ENCODE peak calls at places on chromosome 15, in nine cellular contexts. G is lower leg skin, F is memory B cell, U is germinal center, I is tibial artery, R is KBM-7, Z is ecto neural progenitor cell, K is RCC 7860, X is Peyer's patch. W is an unnamed sample.

GRCh38 chr15:74845208-74845568 is 2.2 kb upstream of the ULK3 start:
- DNase-seq in K (no peak), I (no peak), U (no peak), G (no peak), R (no peak), F (no peak), X (peak; percentile 63), Z (no peak), W (no peak)

GRCh38 chr15:41332788-41333527 is at the start of gene NUSAP1:
- DNase-seq in Z (no peak), G (no peak), X (no peak), K (no peak), U (peak; percentile 66), F (no peak), I (no peak), R (no peak), W (no peak)

GRCh38 chr15:73800662-73801345 is 47.7 kb upstream of the INSYN1 start:
- DNase-seq in F (no peak), X (no peak), I (peak; percentile 73), U (no peak), Z (no peak), G (no peak), R (peak; percentile 24), K (peak; percentile 44), W (no peak)

GRCh38 chr15:53978248-53978906 is at the start of gene UNC13C:
- DNase-seq in Z (peak; percentile 68), U (no peak), F (no peak), I (peak; percentile 26), G (no peak), R (no peak), X (no peak), K (peak; percentile 14), W (peak; percentile 6)

GRCh38 chr15:60442763-60443162 is 36.2 kb downstream of the ICE2 start:
- DNase-seq in U (no peak), Z (no peak), G (no peak), I (no peak), F (no peak), R (no peak), K (no peak), X (no peak), W (no peak)

GRCh38 chr15:58556028-58556361 is 124.2 kb downstream of the LIPC start:
- DNase-seq in X (peak; percentile 21), U (no peak), F (no peak), G (no peak), Z (no peak), R (no peak), I (no peak), K (no peak), W (no peak)

GRCh38 chr15:100763764-100764750 is 115.6 kb upstream of the ALDH1A3 start:
- DNase-seq in G (no peak), R (no peak), Z (no peak), F (no peak), U (no peak), K (no peak), X (peak; percentile 31), I (no peak), W (no peak)

GRCh38 chr15:65400760-65401606 is 21.8 kb downstream of the IGDCC4 start:
- DNase-seq in F (peak; percentile 50), G (peak; percentile 27), Z (peak; percentile 88), K (peak; percentile 53), X (peak; percentile 70), R (peak; percentile 98), I (peak; percentile 42), U (peak; percentile 81), W (no peak)

GRCh38 chr15:32718822-32719716 is 1.3 kb downstream of the GREM1 start:
- DNase-seq in Z (peak; percentile 67), U (peak; percentile 9), F (no peak), I (no peak), R (no peak), K (no peak), G (no peak), X (no peak), W (no peak)

GRCh38 chr15:72591361-72591760 is 63.1 kb upstream of the GOLGA6B start:
- DNase-seq in F (no peak), X (no peak), R (no peak), I (no peak), K (no peak), U (no peak), G (no peak), Z (no peak), W (no peak)

GRCh38 chr15:29071193-29071906 is 185.6 kb downstream of the APBA2 start:
- DNase-seq in U (no peak), Z (no peak), I (no peak), K (no peak), F (no peak), G (no peak), R (no peak), X (no peak), W (no peak)

GRCh38 chr15:81473177-81473576 is 99.2 kb upstream of the TMC3 start:
- DNase-seq in I (no peak), U (no peak), G (no peak), F (no peak), X (no peak), Z (no peak), K (no peak), R (no peak), W (no peak)

GRCh38 chr15:75947117-75947516 is 43.4 kb downstream of the FBXO22 start:
- DNase-seq in U (no peak), X (no peak), R (no peak), Z (no peak), G (peak; percentile 27), K (peak; percentile 24), F (no peak), I (no peak), W (no peak)

GRCh38 chr15:81091889-81092558 is 42.0 kb upstream of the CFAP161 start:
- DNase-seq in X (no peak), R (peak; percentile 75), K (peak; percentile 9), F (no peak), G (no peak), U (no peak), I (no peak), Z (no peak), W (no peak)

GRCh38 chr15:25287823-25288222 is 151.0 kb downstream of the UBE3A start:
- DNase-seq in X (no peak), I (no peak), G (no peak), U (no peak), F (no peak), Z (no peak), R (no peak), K (no peak), W (no peak)

GRCh38 chr15:100461049-100461448 is 67.7 kb downstream of the CERS3 start:
- DNase-seq in I (no peak), Z (no peak), R (no peak), K (no peak), F (no peak), U (peak; percentile 35), X (no peak), G (no peak), W (peak; percentile 37)

GRCh38 chr15:68425428-68426060 is 6.4 kb downstream of the ITGA11 start:
- DNase-seq in K (no peak), X (no peak), R (no peak), I (no peak), U (no peak), G (no peak), F (no peak), Z (no peak), W (no peak)

GRCh38 chr15:70035051-70035718 is 62.5 kb downstream of the TLE3 start:
- DNase-seq in F (no peak), U (no peak), X (peak; percentile 44), R (no peak), K (no peak), G (no peak), I (no peak), Z (no peak), W (no peak)

GRCh38 chr15:27036210-27036609 is 65.2 kb downstream of the GABRG3 start:
- DNase-seq in X (no peak), Z (no peak), I (no peak), K (no peak), R (no peak), U (no peak), G (no peak), F (no peak), W (no peak)

GRCh38 chr15:69452702-69453513 is at the start of gene RPLP1:
- DNase-seq in I (peak; percentile 96), G (peak; percentile 96), Z (peak; percentile 97), U (peak; percentile 96), K (peak; percentile 88), F (peak; percentile 96), R (peak; percentile 99), X (peak; percentile 99), W (peak; percentile 96)

GRCh38 chr15:57538822-57539221 is 52.9 kb upstream of the MYZAP start:
- DNase-seq in K (no peak), G (no peak), X (no peak), I (no peak), F (no peak), Z (no peak), R (no peak), U (no peak), W (no peak)

GRCh38 chr15:33448151-33448550 is 137.4 kb downstream of the RYR3 start:
- DNase-seq in R (no peak), K (no peak), Z (no peak), U (no peak), G (no peak), X (no peak), I (no peak), F (no peak), W (no peak)

GRCh38 chr15:77860101-77860691 is 217.3 kb downstream of the TBC1D2B start:
- DNase-seq in K (no peak), R (no peak), Z (no peak), I (no peak), G (no peak), X (peak; percentile 32), F (no peak), U (no peak), W (no peak)

GRCh38 chr15:60237411-60237810 is 160.4 kb downstream of the ANXA2 start:
- DNase-seq in X (no peak), U (no peak), F (no peak), R (no peak), I (no peak), Z (no peak), K (no peak), G (no peak), W (no peak)

GRCh38 chr15:85329561-85330421 is 50.6 kb upstream of the AKAP13 start:
- DNase-seq in F (peak; percentile 52), Z (no peak), K (peak; percentile 44), I (peak; percentile 31), X (peak; percentile 81), R (no peak), G (no peak), U (peak; percentile 76), W (peak; percentile 79)

GRCh38 chr15:81014446-81015093 is 13.8 kb downstream of the TLNRD1 start:
- DNase-seq in F (no peak), Z (no peak), X (no peak), K (no peak), R (no peak), G (no peak), U (no peak), I (no peak), W (no peak)

GRCh38 chr15:89379818-89380217 is 45.2 kb upstream of the POLG start:
- DNase-seq in I (no peak), Z (no peak), U (no peak), K (no peak), X (no peak), F (no peak), R (no peak), G (no peak), W (no peak)

GRCh38 chr15:72855791-72856190 is 72.2 kb upstream of the ADPGK start:
- DNase-seq in G (no peak), K (no peak), Z (no peak), R (no peak), F (no peak), I (no peak), X (no peak), U (no peak), W (no peak)

GRCh38 chr15:48766196-48766595 is 44.7 kb downstream of the CEP152 start:
- DNase-seq in I (no peak), K (no peak), R (no peak), U (no peak), Z (no peak), G (no peak), F (no peak), X (no peak), W (no peak)

GRCh38 chr15:51536965-51537574 is 85.5 kb downstream of the DMXL2 start:
- DNase-seq in I (no peak), G (no peak), X (no peak), F (no peak), U (peak; percentile 4), Z (no peak), R (peak; percentile 28), K (no peak), W (no peak)

GRCh38 chr15:93179704-93180103 is 90.7 kb upstream of the RGMA start:
- DNase-seq in R (no peak), X (peak; percentile 37), Z (no peak), I (no peak), K (no peak), F (no peak), G (no peak), U (no peak), W (no peak)

W was measured in GM06990.